ENCODE peak calls at places on chromosomes 3 and 15, in five cellular contexts. R is fibroblast of pulmonary artery; E is body of pancreas; A is RWPE1; Q is stimulated activated CD4-positive, alpha-beta T cell treated with anti-CD3 and anti-CD28 coated beads, Interleukin-1b, Interleukin-23, amount 100 ng/mL, for 48 hours. I is an unnamed sample.

GRCh38 chr15:34161329-34161953 is 48.5 kb downstream of the KATNBL1 start:
- DNase-seq in E (no peak), A (peak; percentile 8), Q (no peak), R (no peak), I (no peak)

GRCh38 chr15:67833504-67834248 is 6.2 kb downstream of the RNU6-1 start:
- DNase-seq in Q (no peak), R (peak; percentile 34), E (no peak), A (peak; percentile 51), I (peak; percentile 47)

GRCh38 chr3:50405249-50405648 is 45.9 kb upstream of the TMEM115 start:
- DNase-seq in R (peak; percentile 23), Q (peak; percentile 13), E (no peak), A (peak; percentile 12), I (no peak)

GRCh38 chr3:132730891-132731580 is 8.8 kb upstream of the NPHP3 start:
- DNase-seq in A (peak; percentile 34), Q (no peak), E (no peak), R (peak; percentile 76), I (no peak)

GRCh38 chr15:38817427-38818155 is 253.0 kb upstream of the RASGRP1 start:
- DNase-seq in Q (peak; percentile 79), A (peak; percentile 86), R (peak; percentile 71), E (peak; percentile 90), I (peak; percentile 89)

GRCh38 chr3:108180214-108180613 is 42.0 kb downstream of the IFT57 start:
- DNase-seq in R (peak; percentile 31), Q (no peak), E (no peak), A (peak; percentile 23), I (no peak)

GRCh38 chr3:105933871-105934270 is 65.1 kb upstream of the CBLB start:
- DNase-seq in R (peak; percentile 77), A (no peak), Q (no peak), E (no peak), I (no peak)

GRCh38 chr15:68412218-68412617 is 19.7 kb downstream of the ITGA11 start:
- DNase-seq in R (no peak), Q (no peak), E (no peak), A (no peak), I (no peak)

GRCh38 chr3:99472385-99472784 is 166.0 kb upstream of the COL8A1 start:
- DNase-seq in A (no peak), Q (no peak), R (no peak), E (no peak), I (no peak)

GRCh38 chr3:101170047-101170771 is 150.2 kb downstream of the IMPG2 start:
- DNase-seq in E (no peak), A (no peak), R (peak; percentile 22), Q (no peak), I (no peak)

GRCh38 chr3:52820741-52821140 is 9.7 kb downstream of the ITIH4 start:
- DNase-seq in Q (peak; percentile 23), R (peak; percentile 22), A (no peak), E (peak; percentile 14), I (no peak)

GRCh38 chr3:79016587-79017380 is 751.0 kb downstream of the ROBO1 start:
- DNase-seq in R (peak; percentile 29), Q (no peak), E (no peak), A (peak; percentile 2), I (no peak)

GRCh38 chr3:113065336-113065735 is 74.6 kb downstream of the GTPBP8 start:
- DNase-seq in R (no peak), E (no peak), A (no peak), Q (no peak), I (no peak)

GRCh38 chr3:16053794-16054193 is 120.7 kb upstream of the GALNT15 start:
- DNase-seq in Q (no peak), A (no peak), R (no peak), E (no peak), I (no peak)

GRCh38 chr3:110077093-110077492 is 739.7 kb upstream of the DPPA4 start:
- DNase-seq in A (no peak), Q (no peak), R (no peak), E (no peak), I (no peak)

GRCh38 chr3:43394071-43394501 is 107.7 kb downstream of the SNRK start:
- DNase-seq in A (no peak), Q (no peak), R (peak; percentile 90), E (peak; percentile 43), I (no peak)

GRCh38 chr15:72183781-72184164 is 13.8 kb downstream of the GRAMD2A start:
- DNase-seq in R (no peak), E (no peak), Q (no peak), A (no peak), I (no peak)

GRCh38 chr3:174202561-174202960 is 656.6 kb upstream of the NAALADL2 start:
- DNase-seq in E (no peak), A (no peak), Q (no peak), R (peak; percentile 10), I (no peak)

GRCh38 chr3:56769125-56769709 is 32.5 kb downstream of the ARHGEF3 start:
- DNase-seq in A (no peak), E (no peak), R (no peak), Q (no peak), I (no peak)

GRCh38 chr3:136050250-136050649 is 84.7 kb downstream of the PPP2R3A start:
- DNase-seq in R (no peak), E (no peak), Q (no peak), A (no peak), I (no peak)

GRCh38 chr15:26996250-26996649 is 25.3 kb downstream of the GABRG3 start:
- DNase-seq in E (no peak), R (no peak), A (no peak), Q (no peak), I (no peak)

GRCh38 chr3:44795197-44795596 is 33.6 kb downstream of the KIF15 start:
- DNase-seq in Q (no peak), A (no peak), E (no peak), R (no peak), I (no peak)

GRCh38 chr3:25620508-25620907 is 44.2 kb downstream of the TOP2B start:
- DNase-seq in Q (no peak), R (no peak), A (no peak), E (no peak), I (no peak)

GRCh38 chr3:168001244-168001643 is 94.5 kb downstream of the GOLIM4 start:
- DNase-seq in E (no peak), Q (no peak), R (no peak), A (no peak), I (no peak)

GRCh38 chr3:174162550-174162949 is 696.6 kb upstream of the NAALADL2 start:
- DNase-seq in Q (no peak), A (no peak), E (no peak), R (no peak), I (no peak)

GRCh38 chr3:79467721-79468120 is 300.1 kb downstream of the ROBO1 start:
- DNase-seq in A (peak; percentile 29), R (no peak), E (no peak), Q (no peak), I (no peak)

GRCh38 chr15:23910030-23910429 is 222.9 kb upstream of the NDN start:
- DNase-seq in A (no peak), Q (no peak), R (no peak), E (no peak), I (no peak)

GRCh38 chr3:5464684-5465083 is 277.2 kb downstream of the EDEM1 start:
- DNase-seq in A (no peak), E (no peak), Q (no peak), R (no peak), I (no peak)

GRCh38 chr3:49009391-49009790 is 2.2 kb downstream of the WDR6 start:
- DNase-seq in A (no peak), R (no peak), Q (no peak), E (no peak), I (no peak)